ENCODE peak calls at places on chromosomes 13 and 19, in four cellular contexts. R, Y, T and V are unnamed samples.

GRCh38 chr13:31199849-31200635 is at the start of gene B3GLCT:
- DNase-seq in Y (peak), R (peak), T (peak), V (no peak)

GRCh38 chr13:91368676-91369425 is 21.4 kb downstream of the MIR17HG start:
- DNase-seq in Y (no peak), R (no peak), T (no peak), V (no peak)

GRCh38 chr13:80086304-80086721 is 254.6 kb downstream of the SPRY2 start:
- DNase-seq in Y (no peak), T (no peak), R (no peak), V (peak)

GRCh38 chr13:110907951-110908898 is 6.6 kb downstream of the ANKRD10 start:
- DNase-seq in Y (peak), R (no peak), T (peak), V (no peak)

GRCh38 chr13:19959141-19959830 is 759 bp downstream of the ZMYM2 start:
- DNase-seq in T (peak), Y (peak), R (peak), V (no peak)

GRCh38 chr19:15640294-15640903 is at the start of gene CYP4F3:
- DNase-seq in Y (peak), R (peak), T (peak), V (no peak)

GRCh38 chr19:47257411-47258169 is 1.3 kb downstream of the CCDC9 start:
- DNase-seq in R (no peak), T (no peak), Y (no peak), V (no peak)

GRCh38 chr19:5406816-5407215 is 48.4 kb upstream of the ZNRF4 start:
- DNase-seq in T (no peak), R (no peak), Y (no peak), V (no peak)

GRCh38 chr13:64591981-64592380 is 2638.2 kb downstream of the PCDH9 start:
- DNase-seq in Y (no peak), T (no peak), R (no peak), V (no peak)

GRCh38 chr19:39165857-39166256 is 30.9 kb upstream of the NCCRP1 start:
- DNase-seq in T (no peak), Y (no peak), R (no peak), V (no peak)

GRCh38 chr19:35037716-35038622 is 3.6 kb upstream of the HPN start:
- DNase-seq in R (no peak), Y (no peak), T (no peak), V (no peak)

GRCh38 chr19:48556163-48556562 is 4.2 kb downstream of the SULT2B1 start:
- DNase-seq in T (peak), R (no peak), Y (no peak), V (no peak)

GRCh38 chr19:38736413-38737280 is 7.6 kb downstream of the CAPN12 start:
- DNase-seq in T (no peak), Y (peak), R (peak), V (no peak)

GRCh38 chr19:44649578-44650145 is 6.0 kb downstream of the PVR start:
- DNase-seq in Y (no peak), R (no peak), T (no peak), V (no peak)

DNA sequence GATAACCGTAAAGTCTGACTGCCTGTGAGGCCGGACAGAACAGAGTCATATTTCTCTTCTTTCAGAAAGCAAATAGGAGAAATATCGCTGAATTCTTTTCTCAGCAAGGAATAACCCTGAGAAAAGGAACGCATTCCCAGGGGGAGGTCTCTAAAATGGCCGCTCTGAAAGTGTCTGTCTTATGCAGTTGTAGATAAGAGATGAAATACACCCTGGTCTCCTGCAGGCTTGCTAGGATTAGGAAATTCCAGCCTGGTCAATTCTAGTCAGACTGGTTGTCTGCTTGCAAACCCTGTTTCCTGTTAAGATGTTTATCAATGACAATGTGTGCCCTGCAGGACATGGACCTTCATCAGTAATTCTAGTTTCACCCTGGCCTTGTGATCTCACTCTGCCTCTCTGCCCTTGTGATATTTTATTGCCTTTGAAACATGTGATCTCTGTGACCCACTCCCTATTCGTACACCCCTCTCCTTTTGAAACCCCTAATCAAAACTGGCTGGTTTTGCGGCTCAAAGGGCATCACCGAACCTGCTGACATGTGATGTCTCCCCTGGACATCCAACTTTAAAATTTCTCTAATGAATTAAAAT is 934.8 kb upstream of the SPRY2 start:
- DNase-seq in T (no peak), Y (no peak), R (peak), V (no peak)
- TF ChIP-seq TCF7L2 in T (no peak), Y (no peak), R (no peak), V (no peak)

GRCh38 chr13:99280166-99280565 is 22.0 kb upstream of the GPR18 start:
- DNase-seq in R (no peak), Y (no peak), T (no peak), V (no peak)
- TF ChIP-seq TCF7L2 in R (no peak), Y (no peak), T (no peak), V (no peak)

DNA sequence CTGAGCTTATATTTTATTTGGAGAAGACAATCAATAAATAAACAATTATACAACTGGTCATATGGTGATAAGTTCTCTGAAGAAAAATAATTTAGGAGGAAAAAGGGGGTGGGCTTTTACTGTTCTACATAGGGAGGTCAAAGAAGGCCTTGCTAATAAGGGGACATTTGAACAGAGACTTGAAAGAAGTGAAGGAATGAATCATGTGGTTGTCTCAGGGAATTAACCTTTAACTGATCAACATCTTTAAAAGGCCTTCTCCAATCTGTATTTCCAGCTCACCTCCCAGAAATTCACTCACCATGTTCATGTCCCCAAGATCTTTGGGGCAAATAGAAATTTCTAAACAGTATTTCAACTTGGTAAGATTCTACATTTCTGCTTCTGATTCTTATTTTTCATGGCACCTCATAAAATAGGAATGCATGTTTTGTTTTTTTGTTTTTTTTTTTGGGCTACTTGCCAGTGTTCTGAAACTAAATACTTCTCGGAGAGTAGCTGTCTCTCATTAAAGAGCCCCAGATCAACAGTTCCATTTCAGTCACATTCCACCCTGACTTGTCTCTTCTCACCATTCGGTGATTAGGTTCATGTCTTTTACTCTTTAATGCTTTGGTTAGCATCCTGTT is 19.2 kb upstream of the LPAR6 start:
- DNase-seq in T (peak), R (no peak), Y (no peak), V (no peak)
- TF ChIP-seq TCF7L2 in T (no peak), R (no peak), Y (no peak), V (no peak)

DNA sequence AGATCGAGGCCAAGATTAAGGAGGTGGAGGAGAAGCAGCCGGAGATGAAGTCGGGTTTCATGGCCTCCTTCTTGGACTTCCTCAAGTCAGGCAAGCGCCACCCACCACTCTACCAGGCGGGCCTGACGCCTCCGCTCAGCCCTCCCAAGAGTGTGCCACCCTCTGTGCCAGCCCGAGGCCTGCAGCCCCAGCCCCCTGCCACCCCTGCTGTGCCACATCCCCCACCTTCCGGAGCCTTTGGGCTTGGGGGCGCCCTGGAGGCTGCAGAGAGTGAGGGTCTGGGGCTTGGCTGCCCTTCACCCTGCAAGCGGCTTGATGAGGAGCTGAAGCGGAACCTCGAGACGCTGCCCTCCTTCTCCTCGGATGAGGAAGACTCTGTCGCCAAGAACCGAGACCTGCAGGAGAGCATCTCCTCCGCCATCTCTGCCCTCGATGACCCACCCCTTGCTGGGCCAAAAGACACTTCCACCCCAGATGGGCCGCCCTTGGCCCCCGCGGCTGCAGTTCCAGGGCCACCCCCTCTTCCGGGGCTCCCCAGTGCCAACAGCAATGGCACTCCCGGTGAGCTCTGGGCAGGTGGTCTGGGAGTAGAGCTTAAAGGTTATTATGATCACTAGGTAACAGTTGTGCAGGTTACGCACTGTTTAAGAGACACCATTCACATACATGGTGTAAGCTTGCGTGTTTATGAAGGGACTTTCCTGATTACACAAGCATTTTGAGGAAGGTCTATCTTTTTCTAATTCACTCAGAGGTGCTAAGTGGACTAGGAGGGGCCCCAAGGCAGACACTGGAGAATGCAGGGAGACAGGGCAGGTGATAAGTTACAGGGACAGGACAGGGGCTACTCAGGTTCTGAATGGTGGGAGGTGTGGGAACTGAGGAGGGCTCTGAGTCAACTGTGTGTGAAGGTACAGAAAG is 8.7 kb downstream of the PRR12 start:
- DNase-seq in R (no peak), T (no peak), Y (no peak), V (no peak)
- TF ChIP-seq TCF7L2 in R (no peak), T (no peak), Y (no peak), V (no peak)

GRCh38 chr19:16899566-16900075 is 10.8 kb downstream of the F2RL3 start:
- DNase-seq in Y (peak), T (peak), R (peak), V (peak)
- TF ChIP-seq TCF7L2 in Y (no peak), T (no peak), R (no peak), V (no peak)

DNA sequence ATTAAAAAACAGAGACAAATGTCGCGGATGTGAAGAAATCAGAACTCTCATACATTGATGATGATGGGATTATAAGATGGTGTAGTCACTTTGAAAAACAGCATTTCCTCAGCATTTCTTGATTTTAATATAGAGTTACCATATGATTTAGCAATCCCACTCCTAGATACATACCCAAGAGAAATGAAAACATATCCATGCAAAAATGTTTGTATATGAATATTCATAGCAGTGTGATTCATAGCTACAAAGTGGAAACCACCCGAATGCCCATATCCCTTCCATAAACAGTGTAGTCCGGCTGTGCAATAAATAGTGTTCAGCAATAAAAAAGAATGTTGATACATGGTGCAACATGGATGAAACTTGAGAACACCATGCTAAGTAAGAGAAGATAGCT is 44.6 kb downstream of the DPY19L3 start:
- DNase-seq in T (no peak), Y (no peak), R (no peak), V (no peak)
- TF ChIP-seq TCF7L2 in T (no peak), Y (no peak), R (no peak), V (no peak)